ENCODE peak calls at places on chromosomes 12 and 14, in eight cellular contexts. A is fibroblast of lung; C is esophagus squamous epithelium; X is CD8-positive, alpha-beta T cell; W is thyroid gland; T is tibial nerve; O is lung; Z is right cardiac atrium. Y is an unnamed sample. For H3K9me3 and H3K4me1, the result is how much of the 10 kb centered on the place peaks cover.

GRCh38 chr14:71448431-71449315 is 483.6 kb upstream of the RGS6 start:
- DNase-seq in W (no peak), T (no peak), X (no peak), O (no peak), A (no peak), C (no peak), Z (no peak), Y (no peak)

GRCh38 chr14:88323086-88323519 is at the start of gene KCNK10:
- DNase-seq in C (no peak), X (no peak), A (peak), O (no peak), Z (no peak), W (no peak), T (no peak), Y (no peak)

GRCh38 chr12:87217486-87217885 is 811.7 kb downstream of the C12orf50 start:
- DNase-seq in Z (no peak), X (no peak), O (no peak), T (no peak), C (no peak), A (peak), W (no peak), Y (no peak)

GRCh38 chr14:81144811-81145598 is 75.8 kb downstream of the GTF2A1 start:
- DNase-seq in T (no peak), C (no peak), Z (no peak), O (no peak), A (peak), X (no peak), W (no peak), Y (no peak)

GRCh38 chr12:18581232-18581962 is 156.4 kb downstream of the PLCZ1 start:
- DNase-seq in T (no peak), C (no peak), O (no peak), Z (no peak), X (no peak), A (peak), W (no peak), Y (no peak)

GRCh38 chr12:20374775-20375174 is 6.4 kb downstream of the PDE3A start:
- DNase-seq in A (no peak), W (no peak), Z (no peak), C (no peak), X (no peak), O (no peak), T (no peak), Y (no peak)

GRCh38 chr12:39830862-39831520 is 211.4 kb upstream of the ABCD2 start:
- DNase-seq in A (no peak), C (no peak), T (no peak), X (no peak), W (no peak), O (no peak), Z (no peak), Y (no peak)

GRCh38 chr12:100842156-100842555 is 47.6 kb downstream of the ANO4 start:
- DNase-seq in O (no peak), Z (no peak), C (no peak), W (no peak), X (no peak), A (no peak), T (no peak), Y (no peak)

GRCh38 chr12:131061041-131061806 is 107.5 kb downstream of the ADGRD1 start:
- DNase-seq in O (no peak), W (no peak), T (peak), X (no peak), A (no peak), C (no peak), Z (peak), Y (no peak)

GRCh38 chr14:94213021-94213420 is 38.9 kb downstream of the PPP4R4 start:
- DNase-seq in Z (no peak), A (no peak), O (no peak), T (no peak), C (no peak), W (no peak), X (no peak), Y (no peak)

GRCh38 chr14:55212611-55213010 is 21.2 kb upstream of the DLGAP5 start:
- DNase-seq in Z (no peak), X (no peak), O (no peak), C (no peak), A (no peak), T (no peak), W (no peak), Y (no peak)

GRCh38 chr12:34526946-34527345 is 504.6 kb downstream of the ALG10 start:
- DNase-seq in X (no peak), C (no peak), A (no peak), Z (no peak), O (no peak), W (no peak), T (no peak), Y (no peak)
- H3K9me3 ChIP-seq in X (under half), C (half or more), A (under half), Z (under half), O (under half), W (under half), T (under half), Y (under half)

GRCh38 chr12:88556213-88556612 is 24.1 kb downstream of the KITLG start:
- DNase-seq in A (no peak), T (no peak), X (no peak), Z (no peak), C (no peak), O (no peak), W (no peak), Y (no peak)

GRCh38 chr12:88562151-88562550 is 18.1 kb downstream of the KITLG start:
- DNase-seq in X (no peak), A (no peak), Z (no peak), W (no peak), C (no peak), T (no peak), O (no peak), Y (no peak)

GRCh38 chr12:88559772-88560171 is 20.5 kb downstream of the KITLG start:
- DNase-seq in A (no peak), O (no peak), C (no peak), T (no peak), Z (no peak), W (no peak), X (no peak), Y (no peak)

GRCh38 chr12:88559199-88559598 is 21.1 kb downstream of the KITLG start:
- DNase-seq in X (no peak), W (no peak), Z (no peak), C (no peak), O (no peak), T (no peak), A (no peak), Y (no peak)

DNA sequence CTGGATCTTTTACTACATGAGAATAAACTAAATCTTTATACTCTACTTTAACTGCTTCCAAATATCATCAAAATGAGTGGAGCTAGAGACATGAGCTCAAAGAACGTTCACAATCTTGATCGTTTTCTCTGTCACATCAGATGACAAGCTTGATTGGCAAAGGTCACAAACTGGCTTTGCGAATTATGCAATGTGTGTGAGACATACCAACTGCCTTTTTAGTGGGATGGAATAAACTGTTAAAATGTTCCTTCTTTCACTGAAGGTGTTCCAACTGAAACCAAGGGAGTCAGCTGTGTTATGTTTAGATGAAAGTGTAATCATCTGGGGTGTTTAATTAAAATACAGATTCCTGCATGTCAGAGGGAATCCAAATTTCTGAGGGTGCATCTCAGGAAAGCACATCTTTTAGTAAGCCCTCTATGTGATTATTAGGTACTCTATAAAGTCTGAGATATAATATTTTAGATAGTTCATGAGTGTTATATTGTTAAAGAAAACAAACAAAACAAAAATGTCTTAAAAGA is 21.9 kb downstream of the KITLG start:
- DNase-seq in Z (no peak), C (no peak), W (no peak), O (no peak), A (no peak), T (no peak), X (no peak), Y (no peak)
- H3K27ac ChIP-seq in Z (no peak), C (peak), W (no peak), O (no peak), A (no peak), T (no peak), X (no peak), Y (no peak)

DNA sequence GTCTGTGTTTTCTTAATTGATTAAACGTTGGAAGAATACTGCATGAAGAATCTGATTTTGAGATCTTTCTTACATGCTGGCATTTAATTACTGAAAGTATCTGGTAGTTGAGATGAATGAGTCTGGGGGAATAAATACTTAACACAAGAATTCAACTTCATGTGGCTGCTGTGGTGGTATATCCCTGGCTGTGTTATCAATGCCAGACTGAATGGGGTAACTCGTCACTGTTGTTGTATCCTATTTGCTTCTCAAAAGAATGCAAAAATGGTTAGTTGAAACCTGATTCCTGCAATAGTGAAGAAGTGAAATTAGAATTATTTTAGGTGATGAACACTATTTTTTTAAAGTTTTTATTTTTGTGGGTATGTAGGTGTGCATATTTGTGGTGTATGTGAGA is 72.5 kb downstream of the HMGA2 start:
- DNase-seq in X (no peak), Z (no peak), O (no peak), A (no peak), W (no peak), C (no peak), T (no peak), Y (no peak)
- H3K4me1 ChIP-seq in X (under half), Z (under half), O (under half), A (under half), W (under half), C (under half), T (under half), Y (under half)

GRCh38 chr14:103172921-103173320 is 49.7 kb downstream of the TNFAIP2 start:
- DNase-seq in C (no peak), O (no peak), Z (no peak), T (no peak), W (no peak), A (no peak), X (no peak), Y (no peak)
- H3K9me3 ChIP-seq in C (under half), O (under half), Z (under half), T (under half), W (under half), A (under half), X (under half), Y (under half)

GRCh38 chr14:68711551-68712437 is 81.1 kb downstream of the ZFP36L1 start:
- DNase-seq in T (no peak), C (no peak), O (no peak), X (no peak), W (no peak), A (no peak), Z (no peak), Y (no peak)
- H3K27ac ChIP-seq in T (no peak), C (peak), O (no peak), X (no peak), W (no peak), A (no peak), Z (no peak), Y (no peak)

GRCh38 chr12:11747969-11748368 is 98.5 kb downstream of the ETV6 start:
- DNase-seq in Z (no peak), W (no peak), A (no peak), O (no peak), X (no peak), T (no peak), C (no peak), Y (no peak)
- H3K4me1 ChIP-seq in Z (under half), W (under half), A (under half), O (under half), X (under half), T (under half), C (half or more), Y (under half)

Y was measured in thoracic aorta.